ENCODE peak calls at places on chromosome 9, in six cellular contexts. One of them, this sample, is unnamed.

GRCh38 chr9:34551751-34552605 is 29.2 kb upstream of the ENHO start:
- DNase-seq in A549: no peak
- DNase-seq in brain microvascular endothelial cell: no peak
- DNase-seq in esophagus squamous epithelium: no peak
- DNase-seq in heart left ventricle: no peak
- DNase-seq in neural progenitor cell: no peak
- DNase-seq in this sample: no peak

GRCh38 chr9:121698627-121699270 is 47.3 kb downstream of the DAB2IP start:
- DNase-seq in A549: no peak
- DNase-seq in brain microvascular endothelial cell: no peak
- DNase-seq in esophagus squamous epithelium: no peak
- DNase-seq in heart left ventricle: no peak
- DNase-seq in neural progenitor cell: peak
- DNase-seq in this sample: no peak

GRCh38 chr9:95087659-95088242 is 229.8 kb downstream of the FANCC start:
- DNase-seq in A549: peak
- DNase-seq in brain microvascular endothelial cell: no peak
- DNase-seq in esophagus squamous epithelium: no peak
- DNase-seq in heart left ventricle: no peak
- DNase-seq in neural progenitor cell: no peak
- DNase-seq in this sample: no peak

GRCh38 chr9:38048319-38048969 is 20.6 kb downstream of the SHB start:
- DNase-seq in A549: no peak
- DNase-seq in brain microvascular endothelial cell: no peak
- DNase-seq in esophagus squamous epithelium: no peak
- DNase-seq in heart left ventricle: no peak
- DNase-seq in neural progenitor cell: no peak
- DNase-seq in this sample: peak

GRCh38 chr9:70933318-70933717 is 188.1 kb downstream of the TRPM3 start:
- DNase-seq in A549: no peak
- DNase-seq in brain microvascular endothelial cell: no peak
- DNase-seq in esophagus squamous epithelium: no peak
- DNase-seq in heart left ventricle: no peak
- DNase-seq in neural progenitor cell: no peak
- DNase-seq in this sample: no peak

GRCh38 chr9:109192732-109193361 is 25.8 kb upstream of the FRRS1L start:
- DNase-seq in A549: peak
- DNase-seq in brain microvascular endothelial cell: no peak
- DNase-seq in esophagus squamous epithelium: no peak
- DNase-seq in heart left ventricle: no peak
- DNase-seq in neural progenitor cell: peak
- DNase-seq in this sample: no peak

GRCh38 chr9:93827545-93828330 is 127.4 kb downstream of the BARX1 start:
- DNase-seq in A549: peak
- DNase-seq in brain microvascular endothelial cell: peak
- DNase-seq in esophagus squamous epithelium: no peak
- DNase-seq in heart left ventricle: no peak
- DNase-seq in neural progenitor cell: peak
- DNase-seq in this sample: peak

GRCh38 chr9:78369644-78370219 is 72.8 kb downstream of the PSAT1 start:
- DNase-seq in A549: peak
- DNase-seq in brain microvascular endothelial cell: peak
- DNase-seq in esophagus squamous epithelium: no peak
- DNase-seq in heart left ventricle: peak
- DNase-seq in neural progenitor cell: peak
- DNase-seq in this sample: no peak

GRCh38 chr9:126411225-126411947 is 84.8 kb downstream of the MVB12B start:
- DNase-seq in A549: no peak
- DNase-seq in brain microvascular endothelial cell: no peak
- DNase-seq in esophagus squamous epithelium: no peak
- DNase-seq in heart left ventricle: no peak
- DNase-seq in neural progenitor cell: no peak
- DNase-seq in this sample: peak

GRCh38 chr9:113516840-113517577 is 53.5 kb downstream of the RGS3 start:
- DNase-seq in A549: no peak
- DNase-seq in brain microvascular endothelial cell: no peak
- DNase-seq in esophagus squamous epithelium: no peak
- DNase-seq in heart left ventricle: no peak
- DNase-seq in neural progenitor cell: peak
- DNase-seq in this sample: no peak

GRCh38 chr9:108234811-108235210 is 621.0 kb downstream of the ACTL7B start:
- DNase-seq in A549: no peak
- DNase-seq in brain microvascular endothelial cell: peak
- DNase-seq in esophagus squamous epithelium: no peak
- DNase-seq in heart left ventricle: no peak
- DNase-seq in neural progenitor cell: no peak
- DNase-seq in this sample: no peak

GRCh38 chr9:69149321-69149807 is 24.7 kb upstream of the TJP2 start:
- DNase-seq in A549: no peak
- DNase-seq in brain microvascular endothelial cell: peak
- DNase-seq in esophagus squamous epithelium: no peak
- DNase-seq in heart left ventricle: peak
- DNase-seq in neural progenitor cell: peak
- DNase-seq in this sample: no peak

GRCh38 chr9:131714161-131714646 is 25.7 kb downstream of the RAPGEF1 start:
- DNase-seq in A549: peak
- DNase-seq in brain microvascular endothelial cell: peak
- DNase-seq in esophagus squamous epithelium: no peak
- DNase-seq in heart left ventricle: peak
- DNase-seq in neural progenitor cell: no peak
- DNase-seq in this sample: peak

GRCh38 chr9:120852240-120853018 is 9.7 kb upstream of the PSMD5 start:
- DNase-seq in A549: no peak
- DNase-seq in brain microvascular endothelial cell: no peak
- DNase-seq in esophagus squamous epithelium: no peak
- DNase-seq in heart left ventricle: no peak
- DNase-seq in neural progenitor cell: peak
- DNase-seq in this sample: no peak

GRCh38 chr9:126702501-126703329 is 89.0 kb downstream of the LMX1B start:
- DNase-seq in A549: no peak
- DNase-seq in brain microvascular endothelial cell: no peak
- DNase-seq in esophagus squamous epithelium: no peak
- DNase-seq in heart left ventricle: peak
- DNase-seq in neural progenitor cell: peak
- DNase-seq in this sample: no peak

GRCh38 chr9:75378036-75378435 is 289.7 kb downstream of the OSTF1 start:
- DNase-seq in A549: peak
- DNase-seq in brain microvascular endothelial cell: peak
- DNase-seq in esophagus squamous epithelium: no peak
- DNase-seq in heart left ventricle: peak
- DNase-seq in neural progenitor cell: no peak
- DNase-seq in this sample: no peak

GRCh38 chr9:122126340-122127333 is 32.9 kb downstream of the NDUFA8 start:
- DNase-seq in A549: no peak
- DNase-seq in brain microvascular endothelial cell: peak
- DNase-seq in esophagus squamous epithelium: no peak
- DNase-seq in heart left ventricle: no peak
- DNase-seq in neural progenitor cell: peak
- DNase-seq in this sample: no peak

GRCh38 chr9:36504154-36504550 is 68.5 kb upstream of the MELK start:
- DNase-seq in A549: no peak
- DNase-seq in brain microvascular endothelial cell: no peak
- DNase-seq in esophagus squamous epithelium: no peak
- DNase-seq in heart left ventricle: no peak
- DNase-seq in neural progenitor cell: no peak
- DNase-seq in this sample: no peak

GRCh38 chr9:8652282-8652681 is 852.7 kb upstream of the DMAC1 start:
- DNase-seq in A549: no peak
- DNase-seq in brain microvascular endothelial cell: no peak
- DNase-seq in esophagus squamous epithelium: no peak
- DNase-seq in heart left ventricle: peak
- DNase-seq in neural progenitor cell: no peak
- DNase-seq in this sample: no peak

GRCh38 chr9:130745829-130746228 is 52.2 kb downstream of the EXOSC2 start:
- DNase-seq in A549: no peak
- DNase-seq in brain microvascular endothelial cell: no peak
- DNase-seq in esophagus squamous epithelium: no peak
- DNase-seq in heart left ventricle: no peak
- DNase-seq in neural progenitor cell: no peak
- DNase-seq in this sample: no peak

GRCh38 chr9:8366161-8366926 is 566.8 kb upstream of the DMAC1 start:
- DNase-seq in A549: peak
- DNase-seq in brain microvascular endothelial cell: peak
- DNase-seq in esophagus squamous epithelium: no peak
- DNase-seq in heart left ventricle: peak
- DNase-seq in neural progenitor cell: no peak
- DNase-seq in this sample: no peak

GRCh38 chr9:34630402-34631154 is 1.7 kb upstream of the ARID3C start:
- DNase-seq in A549: no peak
- DNase-seq in brain microvascular endothelial cell: no peak
- DNase-seq in esophagus squamous epithelium: no peak
- DNase-seq in heart left ventricle: no peak
- DNase-seq in neural progenitor cell: no peak
- DNase-seq in this sample: no peak

GRCh38 chr9:32811251-32811650 is 27.9 kb downstream of the TMEM215 start:
- DNase-seq in A549: no peak
- DNase-seq in brain microvascular endothelial cell: no peak
- DNase-seq in esophagus squamous epithelium: no peak
- DNase-seq in heart left ventricle: no peak
- DNase-seq in neural progenitor cell: no peak
- DNase-seq in this sample: no peak

GRCh38 chr9:97984188-97985057 is 1.3 kb downstream of the ANP32B start:
- DNase-seq in A549: peak
- DNase-seq in brain microvascular endothelial cell: peak
- DNase-seq in esophagus squamous epithelium: peak
- DNase-seq in heart left ventricle: peak
- DNase-seq in neural progenitor cell: peak
- DNase-seq in this sample: peak

GRCh38 chr9:96480736-96481135 is 30.8 kb downstream of the HABP4 start:
- DNase-seq in A549: no peak
- DNase-seq in brain microvascular endothelial cell: no peak
- DNase-seq in esophagus squamous epithelium: no peak
- DNase-seq in heart left ventricle: no peak
- DNase-seq in neural progenitor cell: no peak
- DNase-seq in this sample: no peak
- TF ChIP-seq CTCF in A549: no peak
- TF ChIP-seq CTCF in brain microvascular endothelial cell: no peak
- TF ChIP-seq CTCF in esophagus squamous epithelium: no peak
- TF ChIP-seq CTCF in heart left ventricle: no peak
- TF ChIP-seq CTCF in neural progenitor cell: no peak
- TF ChIP-seq CTCF in this sample: no peak

DNA sequence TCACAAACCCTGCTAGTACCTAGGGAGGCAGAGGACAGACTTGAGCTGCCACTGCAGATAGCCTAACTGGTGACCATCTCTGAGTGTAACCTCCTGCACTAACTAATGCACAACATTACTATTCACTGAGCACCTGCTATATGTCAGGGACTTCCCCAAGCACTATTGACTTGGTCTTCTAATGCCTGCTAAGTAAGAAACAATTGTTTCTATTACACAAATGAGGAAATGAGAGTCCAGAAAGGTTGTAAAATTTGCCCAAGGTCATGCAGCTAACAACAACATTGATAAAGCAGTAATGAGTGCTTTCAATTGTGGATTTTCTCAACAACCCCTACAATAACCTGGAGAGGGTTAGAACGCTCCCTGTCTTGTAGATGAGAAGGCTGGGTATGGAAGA is 183.7 kb downstream of the ZNF462 start:
- DNase-seq in A549: no peak
- DNase-seq in brain microvascular endothelial cell: no peak
- DNase-seq in esophagus squamous epithelium: no peak
- DNase-seq in heart left ventricle: no peak
- DNase-seq in neural progenitor cell: no peak
- DNase-seq in this sample: no peak
- H3K4me3 ChIP-seq in A549: no peak
- H3K4me3 ChIP-seq in brain microvascular endothelial cell: no peak
- H3K4me3 ChIP-seq in esophagus squamous epithelium: no peak
- H3K4me3 ChIP-seq in heart left ventricle: no peak
- H3K4me3 ChIP-seq in neural progenitor cell: no peak
- H3K4me3 ChIP-seq in this sample: no peak

GRCh38 chr9:14690986-14691730 is 2.1 kb downstream of the ZDHHC21 start:
- DNase-seq in A549: no peak
- DNase-seq in brain microvascular endothelial cell: no peak
- DNase-seq in esophagus squamous epithelium: no peak
- DNase-seq in heart left ventricle: no peak
- DNase-seq in neural progenitor cell: no peak
- DNase-seq in this sample: no peak

GRCh38 chr9:14692536-14692917 is 705 bp downstream of the ZDHHC21 start:
- DNase-seq in A549: no peak
- DNase-seq in brain microvascular endothelial cell: no peak
- DNase-seq in esophagus squamous epithelium: no peak
- DNase-seq in heart left ventricle: no peak
- DNase-seq in neural progenitor cell: no peak
- DNase-seq in this sample: no peak

GRCh38 chr9:14692918-14693861 is at the start of gene ZDHHC21:
- DNase-seq in A549: peak
- DNase-seq in brain microvascular endothelial cell: peak
- DNase-seq in esophagus squamous epithelium: no peak
- DNase-seq in heart left ventricle: peak
- DNase-seq in neural progenitor cell: peak
- DNase-seq in this sample: no peak
- TF ChIP-seq CTCF in A549: no peak
- TF ChIP-seq CTCF in brain microvascular endothelial cell: no peak
- TF ChIP-seq CTCF in esophagus squamous epithelium: no peak
- TF ChIP-seq CTCF in heart left ventricle: no peak
- TF ChIP-seq CTCF in neural progenitor cell: no peak
- TF ChIP-seq CTCF in this sample: no peak

GRCh38 chr9:84670106-84670800 is 724 bp downstream of the NTRK2 start:
- DNase-seq in A549: no peak
- DNase-seq in brain microvascular endothelial cell: no peak
- DNase-seq in esophagus squamous epithelium: no peak
- DNase-seq in heart left ventricle: peak
- DNase-seq in neural progenitor cell: peak
- DNase-seq in this sample: no peak

GRCh38 chr9:84667571-84668203 is 1.8 kb upstream of the NTRK2 start:
- DNase-seq in A549: peak
- DNase-seq in brain microvascular endothelial cell: peak
- DNase-seq in esophagus squamous epithelium: no peak
- DNase-seq in heart left ventricle: no peak
- DNase-seq in neural progenitor cell: peak
- DNase-seq in this sample: no peak

GRCh38 chr9:84669008-84669292 is 579 bp upstream of the NTRK2 start:
- DNase-seq in A549: no peak
- DNase-seq in brain microvascular endothelial cell: no peak
- DNase-seq in esophagus squamous epithelium: no peak
- DNase-seq in heart left ventricle: no peak
- DNase-seq in neural progenitor cell: no peak
- DNase-seq in this sample: no peak

GRCh38 chr9:84669293-84670105 is at the start of gene NTRK2:
- DNase-seq in A549: peak
- DNase-seq in brain microvascular endothelial cell: peak
- DNase-seq in esophagus squamous epithelium: no peak
- DNase-seq in heart left ventricle: peak
- DNase-seq in neural progenitor cell: peak
- DNase-seq in this sample: no peak

GRCh38 chr9:84668204-84669007 is 1.1 kb upstream of the NTRK2 start:
- DNase-seq in A549: peak
- DNase-seq in brain microvascular endothelial cell: peak
- DNase-seq in esophagus squamous epithelium: no peak
- DNase-seq in heart left ventricle: peak
- DNase-seq in neural progenitor cell: peak
- DNase-seq in this sample: no peak
- H3K4me3 ChIP-seq in A549: peak
- H3K4me3 ChIP-seq in brain microvascular endothelial cell: peak
- H3K4me3 ChIP-seq in esophagus squamous epithelium: peak
- H3K4me3 ChIP-seq in heart left ventricle: peak
- H3K4me3 ChIP-seq in neural progenitor cell: peak
- H3K4me3 ChIP-seq in this sample: peak

GRCh38 chr9:118829334-118829733 is 539.9 kb downstream of the BRINP1 start:
- DNase-seq in A549: peak
- DNase-seq in brain microvascular endothelial cell: no peak
- DNase-seq in esophagus squamous epithelium: no peak
- DNase-seq in heart left ventricle: no peak
- DNase-seq in neural progenitor cell: peak
- DNase-seq in this sample: no peak
- TF ChIP-seq CTCF in A549: no peak
- TF ChIP-seq CTCF in brain microvascular endothelial cell: no peak
- TF ChIP-seq CTCF in esophagus squamous epithelium: no peak
- TF ChIP-seq CTCF in heart left ventricle: peak
- TF ChIP-seq CTCF in neural progenitor cell: peak
- TF ChIP-seq CTCF in this sample: no peak

GRCh38 chr9:3898371-3899218 is 372.8 kb upstream of the RFX3 start:
- DNase-seq in A549: no peak
- DNase-seq in brain microvascular endothelial cell: no peak
- DNase-seq in esophagus squamous epithelium: no peak
- DNase-seq in heart left ventricle: no peak
- DNase-seq in neural progenitor cell: no peak
- DNase-seq in this sample: no peak
- H3K4me3 ChIP-seq in A549: no peak
- H3K4me3 ChIP-seq in brain microvascular endothelial cell: no peak
- H3K4me3 ChIP-seq in esophagus squamous epithelium: no peak
- H3K4me3 ChIP-seq in heart left ventricle: no peak
- H3K4me3 ChIP-seq in neural progenitor cell: no peak
- H3K4me3 ChIP-seq in this sample: no peak